ENCODE peak calls at places on chromosomes 12 and 14, in ten cellular contexts. One of them, this sample, is unnamed.

GRCh38 chr12:125954362-125954761 is 889.1 kb downstream of the AACS start:
- DNase-seq in nephron progenitor cell: no peak
- DNase-seq in spleen: no peak
- DNase-seq in Calu3: no peak
- DNase-seq in mesothelial cell of epicardium: no peak
- DNase-seq in gastrocnemius medialis: no peak
- DNase-seq in heart left ventricle: no peak
- DNase-seq in MCF 10A: no peak
- DNase-seq in fibroblast of the aortic adventitia: no peak
- DNase-seq in cardiac muscle cell: no peak
- DNase-seq in this sample: no peak

GRCh38 chr14:26187996-26188605 is 409.7 kb downstream of the NOVA1 start:
- DNase-seq in nephron progenitor cell: no peak
- DNase-seq in spleen: no peak
- DNase-seq in Calu3: no peak
- DNase-seq in mesothelial cell of epicardium: no peak
- DNase-seq in gastrocnemius medialis: no peak
- DNase-seq in heart left ventricle: no peak
- DNase-seq in MCF 10A: no peak
- DNase-seq in fibroblast of the aortic adventitia: peak; percentile 39
- DNase-seq in cardiac muscle cell: peak; percentile 24
- DNase-seq in this sample: no peak

GRCh38 chr12:95204141-95204866 is 13.0 kb downstream of the FGD6 start:
- DNase-seq in nephron progenitor cell: no peak
- DNase-seq in spleen: no peak
- DNase-seq in Calu3: peak; percentile 94
- DNase-seq in mesothelial cell of epicardium: no peak
- DNase-seq in gastrocnemius medialis: no peak
- DNase-seq in heart left ventricle: no peak
- DNase-seq in MCF 10A: peak; percentile 100
- DNase-seq in fibroblast of the aortic adventitia: peak; percentile 81
- DNase-seq in cardiac muscle cell: peak; percentile 91
- DNase-seq in this sample: no peak

GRCh38 chr12:128976120-128976519 is 122.8 kb downstream of the GLT1D1 start:
- DNase-seq in nephron progenitor cell: peak; percentile 71
- DNase-seq in spleen: no peak
- DNase-seq in Calu3: no peak
- DNase-seq in mesothelial cell of epicardium: peak; percentile 39
- DNase-seq in gastrocnemius medialis: no peak
- DNase-seq in heart left ventricle: no peak
- DNase-seq in MCF 10A: no peak
- DNase-seq in fibroblast of the aortic adventitia: no peak
- DNase-seq in cardiac muscle cell: no peak
- DNase-seq in this sample: no peak

GRCh38 chr14:22883191-22883976 is at the start of gene REM2:
- DNase-seq in nephron progenitor cell: peak; percentile 20
- DNase-seq in spleen: no peak
- DNase-seq in Calu3: peak; percentile 64
- DNase-seq in mesothelial cell of epicardium: no peak
- DNase-seq in gastrocnemius medialis: no peak
- DNase-seq in heart left ventricle: no peak
- DNase-seq in MCF 10A: no peak
- DNase-seq in fibroblast of the aortic adventitia: no peak
- DNase-seq in cardiac muscle cell: no peak
- DNase-seq in this sample: no peak

GRCh38 chr12:7210642-7211151 is 21.2 kb downstream of the PEX5 start:
- DNase-seq in nephron progenitor cell: no peak
- DNase-seq in spleen: no peak
- DNase-seq in Calu3: no peak
- DNase-seq in mesothelial cell of epicardium: no peak
- DNase-seq in gastrocnemius medialis: no peak
- DNase-seq in heart left ventricle: no peak
- DNase-seq in MCF 10A: no peak
- DNase-seq in fibroblast of the aortic adventitia: no peak
- DNase-seq in cardiac muscle cell: no peak
- DNase-seq in this sample: no peak

GRCh38 chr12:1833596-1834028 is 13.2 kb downstream of the LRTM2 start:
- DNase-seq in nephron progenitor cell: no peak
- DNase-seq in spleen: peak; percentile 48
- DNase-seq in Calu3: no peak
- DNase-seq in mesothelial cell of epicardium: no peak
- DNase-seq in gastrocnemius medialis: no peak
- DNase-seq in heart left ventricle: no peak
- DNase-seq in MCF 10A: no peak
- DNase-seq in fibroblast of the aortic adventitia: no peak
- DNase-seq in cardiac muscle cell: no peak
- DNase-seq in this sample: no peak

GRCh38 chr12:131102991-131103609 is 149.4 kb downstream of the ADGRD1 start:
- DNase-seq in nephron progenitor cell: no peak
- DNase-seq in spleen: peak; percentile 67
- DNase-seq in Calu3: no peak
- DNase-seq in mesothelial cell of epicardium: peak; percentile 16
- DNase-seq in gastrocnemius medialis: peak; percentile 1
- DNase-seq in heart left ventricle: no peak
- DNase-seq in MCF 10A: no peak
- DNase-seq in fibroblast of the aortic adventitia: no peak
- DNase-seq in cardiac muscle cell: no peak
- DNase-seq in this sample: peak; percentile 10

GRCh38 chr14:52279405-52279804 is 11.9 kb downstream of the PTGDR start:
- DNase-seq in nephron progenitor cell: no peak
- DNase-seq in spleen: no peak
- DNase-seq in Calu3: no peak
- DNase-seq in mesothelial cell of epicardium: no peak
- DNase-seq in gastrocnemius medialis: no peak
- DNase-seq in heart left ventricle: no peak
- DNase-seq in MCF 10A: peak; percentile 80
- DNase-seq in fibroblast of the aortic adventitia: peak; percentile 88
- DNase-seq in cardiac muscle cell: peak; percentile 54
- DNase-seq in this sample: no peak

GRCh38 chr14:31319701-31320100 is 100.6 kb downstream of the HEATR5A start:
- DNase-seq in nephron progenitor cell: no peak
- DNase-seq in spleen: no peak
- DNase-seq in Calu3: no peak
- DNase-seq in mesothelial cell of epicardium: no peak
- DNase-seq in gastrocnemius medialis: no peak
- DNase-seq in heart left ventricle: no peak
- DNase-seq in MCF 10A: no peak
- DNase-seq in fibroblast of the aortic adventitia: no peak
- DNase-seq in cardiac muscle cell: no peak
- DNase-seq in this sample: no peak

GRCh38 chr12:64025174-64025958 is 180.9 kb downstream of the SRGAP1 start:
- DNase-seq in nephron progenitor cell: no peak
- DNase-seq in spleen: no peak
- DNase-seq in Calu3: no peak
- DNase-seq in mesothelial cell of epicardium: no peak
- DNase-seq in gastrocnemius medialis: no peak
- DNase-seq in heart left ventricle: no peak
- DNase-seq in MCF 10A: no peak
- DNase-seq in fibroblast of the aortic adventitia: no peak
- DNase-seq in cardiac muscle cell: no peak
- DNase-seq in this sample: no peak

GRCh38 chr14:70716958-70717357 is 75.2 kb downstream of the TTC9 start:
- DNase-seq in nephron progenitor cell: no peak
- DNase-seq in spleen: no peak
- DNase-seq in Calu3: no peak
- DNase-seq in mesothelial cell of epicardium: no peak
- DNase-seq in gastrocnemius medialis: no peak
- DNase-seq in heart left ventricle: no peak
- DNase-seq in MCF 10A: no peak
- DNase-seq in fibroblast of the aortic adventitia: no peak
- DNase-seq in cardiac muscle cell: no peak
- DNase-seq in this sample: no peak

GRCh38 chr12:64318605-64319004 is 72.0 kb downstream of the C12orf56 start:
- DNase-seq in nephron progenitor cell: peak; percentile 5
- DNase-seq in spleen: no peak
- DNase-seq in Calu3: no peak
- DNase-seq in mesothelial cell of epicardium: no peak
- DNase-seq in gastrocnemius medialis: no peak
- DNase-seq in heart left ventricle: no peak
- DNase-seq in MCF 10A: peak; percentile 44
- DNase-seq in fibroblast of the aortic adventitia: peak; percentile 60
- DNase-seq in cardiac muscle cell: peak; percentile 76
- DNase-seq in this sample: no peak

GRCh38 chr14:68791078-68791983 is 1.5 kb downstream of the ZFP36L1 start:
- DNase-seq in nephron progenitor cell: no peak
- DNase-seq in spleen: peak; percentile 69
- DNase-seq in Calu3: peak; percentile 29
- DNase-seq in mesothelial cell of epicardium: no peak
- DNase-seq in gastrocnemius medialis: no peak
- DNase-seq in heart left ventricle: peak; percentile 39
- DNase-seq in MCF 10A: peak; percentile 49
- DNase-seq in fibroblast of the aortic adventitia: peak; percentile 55
- DNase-seq in cardiac muscle cell: peak; percentile 54
- DNase-seq in this sample: no peak

DNA sequence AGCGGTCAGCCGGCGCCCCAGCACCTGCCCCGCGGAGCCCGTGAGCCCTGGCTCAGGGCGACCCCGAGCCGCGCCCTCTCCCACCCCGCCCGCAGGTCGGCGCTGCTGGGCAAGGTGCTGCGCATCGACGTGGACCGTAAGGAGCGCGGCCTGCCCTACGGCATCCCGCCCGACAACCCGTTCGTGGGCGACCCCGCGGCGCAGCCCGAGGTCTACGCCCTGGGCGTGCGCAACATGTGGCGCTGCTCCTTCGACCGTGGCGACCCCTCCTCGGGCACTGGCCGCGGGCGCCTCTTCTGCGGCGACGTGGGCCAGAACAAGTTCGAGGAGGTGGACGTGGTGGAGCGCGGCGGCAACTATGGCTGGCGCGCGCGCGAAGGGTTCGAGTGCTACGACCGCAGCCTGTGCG is 14.4 kb downstream of the HHIPL1 start:
- DNase-seq in nephron progenitor cell: peak; percentile 39
- DNase-seq in spleen: no peak
- DNase-seq in Calu3: no peak
- DNase-seq in mesothelial cell of epicardium: no peak
- DNase-seq in gastrocnemius medialis: no peak
- DNase-seq in heart left ventricle: no peak
- DNase-seq in MCF 10A: no peak
- DNase-seq in fibroblast of the aortic adventitia: no peak
- DNase-seq in cardiac muscle cell: no peak
- DNase-seq in this sample: no peak
- TF ChIP-seq CTCF in nephron progenitor cell: no peak
- TF ChIP-seq CTCF in spleen: no peak
- TF ChIP-seq CTCF in Calu3: no peak
- TF ChIP-seq CTCF in mesothelial cell of epicardium: no peak
- TF ChIP-seq CTCF in gastrocnemius medialis: no peak
- TF ChIP-seq CTCF in heart left ventricle: no peak
- TF ChIP-seq CTCF in MCF 10A: no peak
- TF ChIP-seq CTCF in fibroblast of the aortic adventitia: no peak
- TF ChIP-seq CTCF in cardiac muscle cell: no peak
- TF ChIP-seq CTCF in this sample: no peak

GRCh38 chr12:119369907-119370546 is 35.5 kb downstream of the CCDC60 start:
- DNase-seq in nephron progenitor cell: no peak
- DNase-seq in spleen: no peak
- DNase-seq in Calu3: no peak
- DNase-seq in mesothelial cell of epicardium: no peak
- DNase-seq in gastrocnemius medialis: no peak
- DNase-seq in heart left ventricle: no peak
- DNase-seq in MCF 10A: peak; percentile 10
- DNase-seq in fibroblast of the aortic adventitia: no peak
- DNase-seq in cardiac muscle cell: no peak
- DNase-seq in this sample: no peak
- TF ChIP-seq CTCF in nephron progenitor cell: no peak
- TF ChIP-seq CTCF in spleen: no peak
- TF ChIP-seq CTCF in Calu3: no peak
- TF ChIP-seq CTCF in mesothelial cell of epicardium: no peak
- TF ChIP-seq CTCF in gastrocnemius medialis: no peak
- TF ChIP-seq CTCF in heart left ventricle: no peak
- TF ChIP-seq CTCF in MCF 10A: no peak
- TF ChIP-seq CTCF in fibroblast of the aortic adventitia: no peak
- TF ChIP-seq CTCF in cardiac muscle cell: no peak
- TF ChIP-seq CTCF in this sample: no peak

GRCh38 chr12:115818973-115819372 is 458.5 kb downstream of the MED13L start:
- DNase-seq in nephron progenitor cell: no peak
- DNase-seq in spleen: no peak
- DNase-seq in Calu3: no peak
- DNase-seq in mesothelial cell of epicardium: no peak
- DNase-seq in gastrocnemius medialis: no peak
- DNase-seq in heart left ventricle: no peak
- DNase-seq in MCF 10A: no peak
- DNase-seq in fibroblast of the aortic adventitia: no peak
- DNase-seq in cardiac muscle cell: no peak
- DNase-seq in this sample: no peak

GRCh38 chr12:115824936-115825602 is 452.4 kb downstream of the MED13L start:
- DNase-seq in nephron progenitor cell: no peak
- DNase-seq in spleen: no peak
- DNase-seq in Calu3: no peak
- DNase-seq in mesothelial cell of epicardium: no peak
- DNase-seq in gastrocnemius medialis: no peak
- DNase-seq in heart left ventricle: no peak
- DNase-seq in MCF 10A: no peak
- DNase-seq in fibroblast of the aortic adventitia: no peak
- DNase-seq in cardiac muscle cell: no peak
- DNase-seq in this sample: no peak

GRCh38 chr12:115823635-115824034 is 453.9 kb downstream of the MED13L start:
- DNase-seq in nephron progenitor cell: peak; percentile 26
- DNase-seq in spleen: no peak
- DNase-seq in Calu3: no peak
- DNase-seq in mesothelial cell of epicardium: no peak
- DNase-seq in gastrocnemius medialis: no peak
- DNase-seq in heart left ventricle: no peak
- DNase-seq in MCF 10A: no peak
- DNase-seq in fibroblast of the aortic adventitia: no peak
- DNase-seq in cardiac muscle cell: no peak
- DNase-seq in this sample: no peak

GRCh38 chr12:115817399-115817798 is 460.1 kb downstream of the MED13L start:
- DNase-seq in nephron progenitor cell: no peak
- DNase-seq in spleen: no peak
- DNase-seq in Calu3: no peak
- DNase-seq in mesothelial cell of epicardium: no peak
- DNase-seq in gastrocnemius medialis: no peak
- DNase-seq in heart left ventricle: no peak
- DNase-seq in MCF 10A: no peak
- DNase-seq in fibroblast of the aortic adventitia: no peak
- DNase-seq in cardiac muscle cell: no peak
- DNase-seq in this sample: no peak

DNA sequence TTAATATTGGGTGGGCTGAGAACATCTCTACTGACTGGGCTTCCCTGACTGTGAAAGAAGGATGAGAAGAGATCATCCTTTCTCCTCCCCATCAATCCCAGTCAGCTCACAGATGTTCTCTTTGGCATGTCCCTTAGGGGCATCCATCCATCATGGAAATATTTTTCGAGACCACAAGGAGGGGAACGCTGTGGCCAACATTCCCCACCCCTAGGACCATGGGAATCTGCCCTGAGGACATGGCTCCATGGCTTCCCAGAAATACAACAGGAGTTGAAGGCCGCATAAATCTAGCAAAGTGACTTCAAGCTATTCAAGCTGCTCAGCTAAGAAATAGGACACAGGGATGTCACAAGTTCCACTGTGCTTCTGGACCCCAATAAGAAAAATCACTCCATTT is 456.8 kb downstream of the MED13L start:
- DNase-seq in nephron progenitor cell: no peak
- DNase-seq in spleen: no peak
- DNase-seq in Calu3: no peak
- DNase-seq in mesothelial cell of epicardium: no peak
- DNase-seq in gastrocnemius medialis: no peak
- DNase-seq in heart left ventricle: no peak
- DNase-seq in MCF 10A: no peak
- DNase-seq in fibroblast of the aortic adventitia: no peak
- DNase-seq in cardiac muscle cell: no peak
- DNase-seq in this sample: no peak
- TF ChIP-seq CTCF in nephron progenitor cell: no peak
- TF ChIP-seq CTCF in spleen: no peak
- TF ChIP-seq CTCF in Calu3: no peak
- TF ChIP-seq CTCF in mesothelial cell of epicardium: no peak
- TF ChIP-seq CTCF in gastrocnemius medialis: no peak
- TF ChIP-seq CTCF in heart left ventricle: no peak
- TF ChIP-seq CTCF in MCF 10A: no peak
- TF ChIP-seq CTCF in fibroblast of the aortic adventitia: no peak
- TF ChIP-seq CTCF in cardiac muscle cell: no peak
- TF ChIP-seq CTCF in this sample: no peak

GRCh38 chr12:130041983-130042812 is 120.1 kb upstream of the FZD10 start:
- DNase-seq in nephron progenitor cell: peak; percentile 96
- DNase-seq in spleen: peak; percentile 73
- DNase-seq in Calu3: no peak
- DNase-seq in mesothelial cell of epicardium: peak; percentile 55
- DNase-seq in gastrocnemius medialis: no peak
- DNase-seq in heart left ventricle: no peak
- DNase-seq in MCF 10A: peak; percentile 20
- DNase-seq in fibroblast of the aortic adventitia: no peak
- DNase-seq in cardiac muscle cell: no peak
- DNase-seq in this sample: no peak
- TF ChIP-seq CTCF in nephron progenitor cell: peak; percentile 96
- TF ChIP-seq CTCF in spleen: peak; percentile 76
- TF ChIP-seq CTCF in Calu3: peak; percentile 28
- TF ChIP-seq CTCF in mesothelial cell of epicardium: peak; percentile 97
- TF ChIP-seq CTCF in gastrocnemius medialis: peak; percentile 64
- TF ChIP-seq CTCF in heart left ventricle: peak; percentile 61
- TF ChIP-seq CTCF in MCF 10A: peak; percentile 63
- TF ChIP-seq CTCF in fibroblast of the aortic adventitia: no peak
- TF ChIP-seq CTCF in cardiac muscle cell: no peak
- TF ChIP-seq CTCF in this sample: no peak